ENCODE peak calls at places on chromosomes 3 and 15, in ten cellular contexts. C, D, U, V, K, E, I, M, R and Y are unnamed samples.

GRCh38 chr3:99108508-99108907 is 207.0 kb upstream of the DCBLD2 start:
- DNase-seq in V (no peak), C (peak; percentile 94), K (peak; percentile 94), M (no peak), R (peak; percentile 96), U (no peak), E (no peak), I (no peak), D (no peak), Y (peak; percentile 99)

GRCh38 chr3:78497025-78497424 is 1270.8 kb downstream of the ROBO1 start:
- DNase-seq in E (no peak), C (no peak), D (no peak), I (no peak), V (no peak), M (no peak), R (no peak), U (no peak), K (no peak), Y (no peak)

GRCh38 chr3:186775999-186776398 is 7.4 kb upstream of the EIF4A2 start:
- DNase-seq in U (no peak), E (no peak), C (no peak), D (no peak), M (no peak), I (no peak), V (no peak), K (no peak), R (peak; percentile 42), Y (no peak)

GRCh38 chr15:94930945-94931344 is 699.6 kb downstream of the MCTP2 start:
- DNase-seq in U (no peak), K (no peak), E (no peak), M (no peak), I (no peak), V (no peak), D (no peak), C (no peak), R (no peak), Y (no peak)

GRCh38 chr3:64815195-64815627 is 127.4 kb upstream of the ADAMTS9 start:
- DNase-seq in K (no peak), E (no peak), D (no peak), M (no peak), R (peak; percentile 34), U (no peak), C (peak; percentile 81), I (no peak), V (no peak), Y (peak; percentile 59)

GRCh38 chr3:54193093-54193492 is 70.7 kb downstream of the CACNA2D3 start:
- DNase-seq in R (no peak), I (no peak), C (no peak), K (no peak), V (no peak), U (no peak), E (no peak), M (no peak), D (no peak), Y (no peak)

GRCh38 chr3:106006001-106006400 is 137.2 kb upstream of the CBLB start:
- DNase-seq in E (no peak), M (no peak), D (no peak), C (peak; percentile 96), R (peak; percentile 97), K (peak; percentile 97), U (peak; percentile 74), V (no peak), I (no peak), Y (peak; percentile 87)

GRCh38 chr3:128488636-128488994 is 4.4 kb downstream of the GATA2 start:
- DNase-seq in V (no peak), U (no peak), D (no peak), M (no peak), I (no peak), R (no peak), E (no peak), K (peak; percentile 60), C (no peak), Y (no peak)

GRCh38 chr15:44729394-44729913 is 6.9 kb upstream of the TRIM69 start:
- DNase-seq in C (no peak), V (no peak), M (no peak), K (no peak), R (peak; percentile 4), I (no peak), D (peak; percentile 69), E (peak; percentile 38), U (no peak), Y (peak; percentile 18)

GRCh38 chr15:25173241-25174028 is 218.6 kb downstream of the SNRPN start:
- DNase-seq in E (no peak), V (no peak), K (no peak), I (peak; percentile 10), U (peak; percentile 45), C (no peak), M (no peak), R (no peak), D (no peak), Y (no peak)

GRCh38 chr3:195591220-195591619 is 7.5 kb upstream of the APOD start:
- DNase-seq in R (no peak), K (no peak), U (no peak), D (no peak), C (no peak), V (no peak), I (no peak), E (no peak), M (no peak), Y (no peak)

GRCh38 chr3:143831998-143832397 is 16.3 kb downstream of the SLC9A9 start:
- DNase-seq in C (no peak), M (no peak), E (no peak), V (no peak), U (no peak), K (no peak), R (no peak), D (no peak), I (no peak), Y (no peak)

GRCh38 chr3:47711596-47711995 is 70.1 kb downstream of the SMARCC1 start:
- DNase-seq in D (no peak), U (no peak), R (no peak), E (no peak), V (no peak), C (no peak), I (no peak), K (no peak), M (no peak), Y (no peak)

GRCh38 chr15:82870727-82871576 is 61.5 kb downstream of the WHAMM start:
- DNase-seq in E (no peak), M (no peak), U (no peak), D (no peak), R (no peak), I (no peak), V (no peak), C (no peak), K (no peak), Y (no peak)

GRCh38 chr15:43977072-43977884 is 150.5 kb downstream of the WDR76 start:
- DNase-seq in K (no peak), C (no peak), D (peak; percentile 64), M (peak; percentile 28), E (no peak), R (no peak), I (peak; percentile 38), V (no peak), U (no peak), Y (no peak)

GRCh38 chr3:29285356-29286070 is 4.6 kb downstream of the RBMS3 start:
- DNase-seq in M (no peak), R (peak; percentile 22), I (no peak), C (peak; percentile 57), E (no peak), U (no peak), V (no peak), D (no peak), K (peak; percentile 57), Y (peak; percentile 33)

GRCh38 chr3:47283193-47283537 is 421 bp downstream of the KLHL18 start:
- DNase-seq in M (no peak), E (peak; percentile 10), C (peak; percentile 7), I (no peak), U (no peak), R (no peak), K (peak; percentile 19), D (no peak), V (no peak), Y (no peak)

GRCh38 chr3:53166781-53167291 is 5.8 kb downstream of the PRKCD start:
- DNase-seq in V (no peak), R (peak; percentile 60), E (no peak), K (peak; percentile 84), U (no peak), I (no peak), M (no peak), C (peak; percentile 62), D (no peak), Y (peak; percentile 64)

GRCh38 chr3:17355591-17355990 is 386.8 kb downstream of the TBC1D5 start:
- DNase-seq in M (no peak), D (no peak), U (no peak), K (no peak), R (peak; percentile 20), I (no peak), E (no peak), V (no peak), C (no peak), Y (no peak)

GRCh38 chr3:14391033-14391432 is 11.4 kb upstream of the SLC6A6 start:
- DNase-seq in I (no peak), R (peak; percentile 71), D (no peak), E (no peak), C (peak; percentile 72), K (peak; percentile 65), U (no peak), V (no peak), M (no peak), Y (peak; percentile 86)

GRCh38 chr15:40287968-40288367 is 5.1 kb upstream of the ANKRD63 start:
- DNase-seq in V (no peak), D (no peak), C (no peak), R (no peak), E (no peak), I (no peak), M (no peak), U (no peak), K (no peak), Y (no peak)

GRCh38 chr15:85689729-85690128 is 105.0 kb downstream of the KLHL25 start:
- DNase-seq in I (peak; percentile 71), K (no peak), R (peak; percentile 64), M (peak; percentile 42), E (no peak), D (peak; percentile 81), C (peak; percentile 69), V (no peak), U (no peak), Y (peak; percentile 72)

GRCh38 chr15:80568298-80568697 is 126.8 kb upstream of the ABHD17C start:
- DNase-seq in V (no peak), R (peak; percentile 82), E (no peak), I (no peak), C (no peak), M (no peak), U (no peak), D (peak; percentile 19), K (no peak), Y (peak; percentile 48)

GRCh38 chr15:82986442-82986780 is 401 bp downstream of the RAMAC start:
- DNase-seq in M (peak; percentile 55), V (no peak), U (no peak), E (no peak), D (no peak), K (no peak), C (peak; percentile 23), R (no peak), I (no peak), Y (peak; percentile 22)

GRCh38 chr3:159919873-159920272 is 68.8 kb upstream of the IL12A start:
- DNase-seq in R (peak; percentile 48), I (no peak), C (peak; percentile 33), D (no peak), U (no peak), K (peak; percentile 49), V (no peak), M (no peak), E (no peak), Y (peak; percentile 63)

GRCh38 chr3:66763294-66763693 is 234.8 kb upstream of the KBTBD8 start:
- DNase-seq in V (no peak), U (no peak), R (peak; percentile 7), C (peak; percentile 11), I (no peak), D (no peak), M (no peak), E (no peak), K (peak; percentile 61), Y (peak; percentile 90)

GRCh38 chr15:95995375-95996168 is 334.9 kb upstream of the NR2F2 start:
- DNase-seq in R (peak; percentile 50), C (no peak), E (no peak), M (no peak), D (no peak), V (no peak), I (no peak), U (no peak), K (peak; percentile 43), Y (peak; percentile 47)

GRCh38 chr3:148997623-148998022 is 6.3 kb downstream of the GYG1 start:
- DNase-seq in K (no peak), M (no peak), U (no peak), R (no peak), D (no peak), I (no peak), C (no peak), V (no peak), E (no peak), Y (no peak)